ENCODE peak calls at places on chromosomes 4 and X, in six cellular contexts. L is H1, B is SK-N-SH, X is IMR-90, U is K562, E is WTC11. H is an unnamed sample.

GRCh38 chr4:138946306-138946705 is 69.3 kb upstream of the NOCT start:
- DNase-seq in L (peak), B (no peak), X (no peak), U (no peak), E (no peak), H (no peak)

GRCh38 chr4:98780111-98780549 is 121.7 kb upstream of the TSPAN5 start:
- DNase-seq in L (no peak), B (peak), X (peak), U (peak), E (no peak), H (no peak)

GRCh38 chrX:131366387-131366786 is 77.3 kb upstream of the IGSF1 start:
- DNase-seq in L (no peak), B (no peak), X (no peak), U (peak), E (no peak), H (peak)

GRCh38 chrX:153681175-153681574 is 6.6 kb upstream of the SLC6A8 start:
- DNase-seq in L (no peak), B (no peak), X (no peak), U (no peak), E (no peak), H (no peak)

GRCh38 chr4:113327513-113327912 is 278.1 kb downstream of the ANK2 start:
- DNase-seq in L (no peak), B (no peak), X (peak), U (no peak), E (no peak), H (no peak)

GRCh38 chrX:65601530-65602281 is 65.7 kb upstream of the MSN start:
- DNase-seq in L (no peak), B (no peak), X (peak), U (no peak), E (no peak), H (peak)

GRCh38 chr4:139762715-139763114 is 97.1 kb downstream of the MGST2 start:
- DNase-seq in L (no peak), B (no peak), X (no peak), U (no peak), E (no peak), H (no peak)

GRCh38 chrX:16828126-16828908 is 41.8 kb downstream of the RBBP7 start:
- DNase-seq in L (no peak), B (no peak), X (peak), U (no peak), E (no peak), H (peak)

GRCh38 chrX:45889471-45889870 is 655.8 kb downstream of the ZNF674 start:
- DNase-seq in L (no peak), B (no peak), X (peak), U (no peak), E (no peak), H (no peak)

GRCh38 chr4:20882500-20882899 is 182.2 kb downstream of the PACRGL start:
- DNase-seq in L (no peak), B (peak), X (no peak), U (no peak), E (no peak), H (no peak)

GRCh38 chr4:188109157-188109755 is at the start of gene TRIML2:
- DNase-seq in L (no peak), B (no peak), X (no peak), U (no peak), E (peak), H (peak)

GRCh38 chr4:150178161-150178560 is 99.9 kb downstream of the DCLK2 start:
- DNase-seq in L (no peak), B (no peak), X (peak), U (no peak), E (no peak), H (no peak)

GRCh38 chr4:105280338-105280809 is 133.7 kb downstream of the TET2 start:
- DNase-seq in L (no peak), B (no peak), X (peak), U (no peak), E (no peak), H (no peak)

GRCh38 chr4:139576219-139576618 is 20.2 kb upstream of the SETD7 start:
- DNase-seq in L (no peak), B (no peak), X (peak), U (no peak), E (no peak), H (no peak)

GRCh38 chr4:122827258-122827887 is 742 bp downstream of the FGF2 start:
- DNase-seq in L (no peak), B (peak), X (peak), U (peak), E (peak), H (no peak)

GRCh38 chrX:29455702-29456101 is 759.7 kb upstream of the MAGEB2 start:
- DNase-seq in L (no peak), B (no peak), X (no peak), U (no peak), E (no peak), H (no peak)

GRCh38 chrX:134484039-134484438 is 24.1 kb downstream of the HPRT1 start:
- DNase-seq in L (no peak), B (peak), X (peak), U (peak), E (no peak), H (peak)

GRCh38 chr4:145069361-145069760 is 28.6 kb downstream of the ANAPC10 start:
- DNase-seq in L (no peak), B (no peak), X (peak), U (no peak), E (no peak), H (no peak)

GRCh38 chrX:68238568-68238967 is 194.7 kb downstream of the OPHN1 start:
- DNase-seq in L (peak), B (peak), X (no peak), U (peak), E (peak), H (peak)

GRCh38 chr4:178611062-178611461 is 1168.8 kb upstream of the AGA start:
- DNase-seq in L (no peak), B (no peak), X (no peak), U (no peak), E (no peak), H (no peak)

GRCh38 chrX:48695925-48696300 is 621 bp upstream of the SUV39H1 start:
- DNase-seq in L (no peak), B (peak), X (no peak), U (no peak), E (no peak), H (peak)

GRCh38 chrX:28625223-28625622 is 38.0 kb downstream of the IL1RAPL1 start:
- DNase-seq in L (peak), B (no peak), X (no peak), U (no peak), E (peak), H (no peak)

GRCh38 chr4:24024597-24024996 is 134.8 kb upstream of the PPARGC1A start:
- DNase-seq in L (no peak), B (no peak), X (peak), U (no peak), E (no peak), H (no peak)

GRCh38 chrX:83469551-83469950 is 38.5 kb upstream of the POU3F4 start:
- DNase-seq in L (peak), B (peak), X (peak), U (no peak), E (peak), H (peak)

GRCh38 chr4:76968937-76969336 is 19.4 kb downstream of the SEPTIN11 start:
- DNase-seq in L (no peak), B (no peak), X (no peak), U (no peak), E (no peak), H (no peak)

GRCh38 chr4:15587649-15588048 is 67.5 kb downstream of the FBXL5 start:
- DNase-seq in L (no peak), B (no peak), X (no peak), U (no peak), E (no peak), H (no peak)

GRCh38 chrX:81280148-81280547 is 78.2 kb downstream of the SH3BGRL start:
- DNase-seq in L (peak), B (no peak), X (no peak), U (no peak), E (peak), H (no peak)

GRCh38 chr4:3648195-3648594 is 116.0 kb upstream of the LRPAP1 start:
- DNase-seq in L (no peak), B (no peak), X (no peak), U (no peak), E (no peak), H (no peak)

GRCh38 chr4:48290146-48290772 is 20.6 kb upstream of the TEC start:
- DNase-seq in L (peak), B (peak), X (no peak), U (peak), E (peak), H (peak)

GRCh38 chr4:170794532-170794931 is 704.8 kb upstream of the AADAT start:
- DNase-seq in L (no peak), B (no peak), X (no peak), U (no peak), E (no peak), H (no peak)

GRCh38 chrX:139720136-139720535 is 12.2 kb upstream of the MCF2 start:
- DNase-seq in L (peak), B (no peak), X (peak), U (no peak), E (peak), H (peak)

GRCh38 chr4:58149404-58150085 is 1039.4 kb upstream of the IGFBP7 start:
- DNase-seq in L (no peak), B (no peak), X (no peak), U (no peak), E (no peak), H (no peak)

GRCh38 chrX:53511302-53511701 is 77.1 kb upstream of the HSD17B10 start:
- DNase-seq in L (no peak), B (no peak), X (no peak), U (no peak), E (no peak), H (no peak)

GRCh38 chr4:177573487-177573886 is 131.2 kb upstream of the AGA start:
- DNase-seq in L (no peak), B (no peak), X (peak), U (no peak), E (no peak), H (peak)

GRCh38 chr4:123505077-123505456 is 108.5 kb downstream of the SPRY1 start:
- DNase-seq in L (no peak), B (no peak), X (peak), U (no peak), E (no peak), H (no peak)

GRCh38 chrX:18668468-18668867 is 3.4 kb downstream of the RS1 start:
- DNase-seq in L (no peak), B (no peak), X (no peak), U (no peak), E (no peak), H (no peak)

GRCh38 chr4:52157641-52158316 is 106.7 kb downstream of the SPATA18 start:
- DNase-seq in L (no peak), B (no peak), X (no peak), U (no peak), E (no peak), H (no peak)

GRCh38 chr4:72846280-72847111 is 223.0 kb downstream of the COX18 start:
- DNase-seq in L (peak), B (no peak), X (no peak), U (peak), E (peak), H (peak)
- TF ChIP-seq USF2 in L (no peak), B (no peak), X (no peak), U (no peak), E (no peak), H (no peak)

GRCh38 chr4:118732591-118733330 is 47.6 kb downstream of the METTL14 start:
- DNase-seq in L (no peak), B (no peak), X (peak), U (no peak), E (no peak), H (no peak)
- TF ChIP-seq USF2 in L (no peak), B (no peak), X (no peak), U (no peak), E (no peak), H (no peak)

GRCh38 chr4:185742766-185743165 is 69.2 kb downstream of the SORBS2 start:
- DNase-seq in L (no peak), B (no peak), X (no peak), U (no peak), E (no peak), H (no peak)
- TF ChIP-seq USF2 in L (no peak), B (no peak), X (no peak), U (no peak), E (no peak), H (no peak)

DNA sequence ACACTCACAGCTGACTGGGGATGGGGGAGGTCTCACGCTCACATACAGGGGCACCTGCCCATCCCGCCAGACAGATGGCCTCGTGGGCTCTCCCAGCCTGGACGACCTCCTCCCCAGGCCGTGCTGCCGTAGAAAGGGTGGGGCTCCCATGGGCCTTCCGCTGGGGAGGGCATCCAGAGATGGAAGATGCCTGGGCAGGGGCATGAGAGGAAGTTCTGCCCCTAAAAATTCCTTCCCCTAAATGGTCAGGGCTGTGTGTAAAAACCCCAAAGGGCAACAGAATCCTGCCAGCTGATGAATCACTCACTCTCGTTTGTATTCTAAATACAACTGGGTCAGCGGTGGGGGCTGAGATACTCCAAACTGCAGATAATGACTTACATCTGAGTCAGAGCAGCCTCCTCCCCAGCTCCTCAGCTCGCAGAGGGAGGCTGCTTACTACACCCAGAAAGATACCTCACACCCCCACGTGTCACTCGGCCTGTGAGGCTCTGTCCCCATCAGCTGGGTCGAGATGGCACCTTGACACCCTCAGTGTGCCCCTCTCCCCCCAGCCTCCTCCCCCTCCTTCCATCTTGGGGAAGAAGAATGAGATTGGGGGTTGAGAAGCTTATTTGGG is 10.1 kb downstream of the WDR1 start:
- DNase-seq in L (no peak), B (peak), X (peak), U (peak), E (no peak), H (peak)
- TF ChIP-seq USF2 in L (no peak), B (no peak), X (peak), U (peak), E (no peak), H (peak)

DNA sequence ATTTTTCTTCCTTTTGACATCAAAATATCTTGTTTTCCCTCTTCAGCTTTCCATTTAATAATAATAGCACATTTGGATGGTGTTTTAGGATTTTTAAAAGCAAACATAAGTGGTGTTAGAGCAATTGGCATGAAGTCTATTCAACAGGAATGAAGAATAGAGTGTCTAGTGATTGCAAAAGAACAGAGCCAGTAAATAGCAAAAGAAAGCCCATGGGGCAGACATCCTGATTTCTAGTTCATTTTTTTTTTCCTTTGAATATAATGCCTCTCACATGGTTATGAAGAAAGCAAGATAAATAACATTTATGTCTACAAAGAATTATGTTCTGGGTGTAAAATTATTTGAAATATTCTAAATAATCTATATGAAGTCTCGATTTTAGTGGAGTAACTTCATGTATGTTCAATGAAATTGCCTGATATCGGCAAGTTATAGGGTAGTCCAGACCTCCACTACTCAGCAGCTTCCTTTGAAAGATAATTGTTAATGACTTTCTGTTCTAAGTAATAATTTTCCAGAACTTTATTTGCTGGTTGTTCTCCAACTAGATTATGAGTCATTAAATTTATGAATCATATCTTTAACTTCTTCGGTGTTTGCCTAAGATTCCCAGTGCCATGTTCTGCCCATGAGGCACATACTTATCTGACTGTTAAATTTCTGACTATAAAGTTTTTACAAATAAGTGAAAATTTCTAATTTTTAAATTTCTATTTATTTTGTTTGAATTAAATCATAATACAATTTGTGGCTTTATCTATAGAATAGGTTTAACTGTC is 587.9 kb downstream of the TLL1 start:
- DNase-seq in L (no peak), B (no peak), X (no peak), U (no peak), E (no peak), H (no peak)
- TF ChIP-seq USF2 in L (no peak), B (no peak), X (no peak), U (no peak), E (no peak), H (no peak)

GRCh38 chrX:43707812-43708548 is 51.9 kb downstream of the MAOA start:
- DNase-seq in L (no peak), B (no peak), X (no peak), U (no peak), E (no peak), H (no peak)
- TF ChIP-seq USF2 in L (no peak), B (no peak), X (no peak), U (no peak), E (no peak), H (no peak)

GRCh38 chr4:147090486-147090885 is 144.8 kb upstream of the TTC29 start:
- DNase-seq in L (no peak), B (no peak), X (no peak), U (no peak), E (no peak), H (no peak)

GRCh38 chr4:147085796-147086195 is 140.1 kb upstream of the TTC29 start:
- DNase-seq in L (no peak), B (no peak), X (no peak), U (no peak), E (no peak), H (no peak)

GRCh38 chr4:147084861-147085260 is 139.2 kb upstream of the TTC29 start:
- DNase-seq in L (no peak), B (no peak), X (no peak), U (no peak), E (no peak), H (no peak)

GRCh38 chr4:147093206-147093605 is 147.5 kb upstream of the TTC29 start:
- DNase-seq in L (no peak), B (no peak), X (no peak), U (no peak), E (no peak), H (no peak)

DNA sequence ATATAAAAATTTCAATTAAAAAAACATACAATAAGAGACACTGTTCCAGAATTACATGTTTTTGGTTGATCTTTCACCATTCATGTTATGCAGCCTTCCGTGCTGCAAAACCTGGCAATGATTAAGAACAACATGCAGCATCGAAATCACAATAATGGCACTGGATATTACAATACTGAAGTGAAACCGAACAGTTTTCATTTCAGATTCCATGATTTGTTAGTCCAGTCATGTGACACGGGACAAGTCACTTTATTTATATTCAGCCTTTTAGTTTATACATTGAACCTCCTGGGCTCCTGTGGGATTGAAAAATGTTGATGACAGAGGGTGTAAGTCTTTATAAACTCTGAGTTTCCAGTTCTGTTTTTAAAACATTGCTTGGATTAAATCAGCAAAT is 142.5 kb upstream of the TTC29 start:
- DNase-seq in L (no peak), B (no peak), X (peak), U (no peak), E (no peak), H (no peak)
- TF ChIP-seq USF2 in L (no peak), B (no peak), X (peak), U (no peak), E (no peak), H (no peak)

GRCh38 chr4:22534374-22534773 is 18.5 kb upstream of the ADGRA3 start:
- DNase-seq in L (no peak), B (no peak), X (no peak), U (no peak), E (no peak), H (no peak)

GRCh38 chr4:22539251-22539650 is 23.4 kb upstream of the ADGRA3 start:
- DNase-seq in L (no peak), B (no peak), X (no peak), U (no peak), E (no peak), H (no peak)
- TF ChIP-seq USF2 in L (no peak), B (no peak), X (no peak), U (no peak), E (no peak), H (no peak)

GRCh38 chr4:86592553-86593249 is 1.4 kb upstream of the PTPN13 start:
- DNase-seq in L (no peak), B (no peak), X (peak), U (no peak), E (no peak), H (peak)
- TF ChIP-seq USF2 in L (no peak), B (no peak), X (no peak), U (no peak), E (no peak), H (no peak)

GRCh38 chr4:156496797-156497196 is 474.8 kb downstream of the PDGFC start:
- DNase-seq in L (no peak), B (no peak), X (peak), U (no peak), E (no peak), H (no peak)
- TF ChIP-seq USF2 in L (no peak), B (no peak), X (no peak), U (no peak), E (no peak), H (no peak)